ENCODE peak calls at places on chromosomes 7 and 10, in seven cellular contexts. One of them, this sample, is unnamed.

GRCh38 chr10:48444266-48444665 is 137.8 kb downstream of the MAPK8 start:
- DNase-seq in lower lobe of right lung: no peak
- DNase-seq in SJSA1: no peak
- DNase-seq in mesendoderm: peak
- DNase-seq in astrocyte: no peak
- DNase-seq in upper lobe of left lung: no peak
- DNase-seq in brain microvascular endothelial cell: peak
- DNase-seq in this sample: no peak

GRCh38 chr10:88060762-88061161 is 197.3 kb downstream of the PTEN start:
- DNase-seq in lower lobe of right lung: no peak
- DNase-seq in SJSA1: no peak
- DNase-seq in mesendoderm: no peak
- DNase-seq in astrocyte: no peak
- DNase-seq in upper lobe of left lung: no peak
- DNase-seq in brain microvascular endothelial cell: no peak
- DNase-seq in this sample: no peak

GRCh38 chr7:85737426-85737825 is 550.6 kb upstream of the SEMA3D start:
- DNase-seq in lower lobe of right lung: no peak
- DNase-seq in SJSA1: no peak
- DNase-seq in mesendoderm: no peak
- DNase-seq in astrocyte: no peak
- DNase-seq in upper lobe of left lung: no peak
- DNase-seq in brain microvascular endothelial cell: no peak
- DNase-seq in this sample: no peak

GRCh38 chr7:144035385-144035784 is 13.4 kb upstream of the OR2A5 start:
- DNase-seq in lower lobe of right lung: no peak
- DNase-seq in SJSA1: no peak
- DNase-seq in mesendoderm: no peak
- DNase-seq in astrocyte: no peak
- DNase-seq in upper lobe of left lung: no peak
- DNase-seq in brain microvascular endothelial cell: no peak
- DNase-seq in this sample: no peak

GRCh38 chr10:68284007-68284406 is 47.9 kb upstream of the HNRNPH3 start:
- DNase-seq in lower lobe of right lung: no peak
- DNase-seq in SJSA1: no peak
- DNase-seq in mesendoderm: no peak
- DNase-seq in astrocyte: peak
- DNase-seq in upper lobe of left lung: no peak
- DNase-seq in brain microvascular endothelial cell: no peak
- DNase-seq in this sample: no peak

GRCh38 chr10:103772096-103772845 is 83.1 kb downstream of the SH3PXD2A start:
- DNase-seq in lower lobe of right lung: peak
- DNase-seq in SJSA1: peak
- DNase-seq in mesendoderm: peak
- DNase-seq in astrocyte: peak
- DNase-seq in upper lobe of left lung: peak
- DNase-seq in brain microvascular endothelial cell: peak
- DNase-seq in this sample: peak

GRCh38 chr10:93757136-93757535 is 600 bp upstream of the LGI1 start:
- DNase-seq in lower lobe of right lung: no peak
- DNase-seq in SJSA1: no peak
- DNase-seq in mesendoderm: peak
- DNase-seq in astrocyte: no peak
- DNase-seq in upper lobe of left lung: no peak
- DNase-seq in brain microvascular endothelial cell: no peak
- DNase-seq in this sample: no peak

GRCh38 chr10:97328646-97329453 is 5.7 kb downstream of the FRAT2 start:
- DNase-seq in lower lobe of right lung: no peak
- DNase-seq in SJSA1: no peak
- DNase-seq in mesendoderm: no peak
- DNase-seq in astrocyte: no peak
- DNase-seq in upper lobe of left lung: no peak
- DNase-seq in brain microvascular endothelial cell: no peak
- DNase-seq in this sample: no peak

GRCh38 chr10:131626274-131626673 is 274.5 kb upstream of the PPP2R2D start:
- DNase-seq in lower lobe of right lung: no peak
- DNase-seq in SJSA1: no peak
- DNase-seq in mesendoderm: no peak
- DNase-seq in astrocyte: no peak
- DNase-seq in upper lobe of left lung: no peak
- DNase-seq in brain microvascular endothelial cell: no peak
- DNase-seq in this sample: no peak

GRCh38 chr10:14220026-14220425 is 110.7 kb downstream of the FRMD4A start:
- DNase-seq in lower lobe of right lung: no peak
- DNase-seq in SJSA1: no peak
- DNase-seq in mesendoderm: no peak
- DNase-seq in astrocyte: peak
- DNase-seq in upper lobe of left lung: no peak
- DNase-seq in brain microvascular endothelial cell: peak
- DNase-seq in this sample: no peak

GRCh38 chr10:61464461-61465215 is 11.5 kb upstream of the TMEM26 start:
- DNase-seq in lower lobe of right lung: no peak
- DNase-seq in SJSA1: no peak
- DNase-seq in mesendoderm: no peak
- DNase-seq in astrocyte: peak
- DNase-seq in upper lobe of left lung: no peak
- DNase-seq in brain microvascular endothelial cell: peak
- DNase-seq in this sample: no peak

GRCh38 chr7:122556873-122557542 is 141.9 kb downstream of the RNF133 start:
- DNase-seq in lower lobe of right lung: no peak
- DNase-seq in SJSA1: no peak
- DNase-seq in mesendoderm: no peak
- DNase-seq in astrocyte: no peak
- DNase-seq in upper lobe of left lung: no peak
- DNase-seq in brain microvascular endothelial cell: no peak
- DNase-seq in this sample: no peak

GRCh38 chr7:99112097-99112496 is 31.8 kb downstream of the SMURF1 start:
- DNase-seq in lower lobe of right lung: no peak
- DNase-seq in SJSA1: peak
- DNase-seq in mesendoderm: peak
- DNase-seq in astrocyte: no peak
- DNase-seq in upper lobe of left lung: no peak
- DNase-seq in brain microvascular endothelial cell: no peak
- DNase-seq in this sample: no peak

GRCh38 chr10:132939957-132940790 is 2.2 kb downstream of the CFAP46 start:
- DNase-seq in lower lobe of right lung: peak
- DNase-seq in SJSA1: no peak
- DNase-seq in mesendoderm: peak
- DNase-seq in astrocyte: peak
- DNase-seq in upper lobe of left lung: no peak
- DNase-seq in brain microvascular endothelial cell: peak
- DNase-seq in this sample: no peak

GRCh38 chr10:73096041-73096451 is 620 bp downstream of the P4HA1 start:
- DNase-seq in lower lobe of right lung: peak
- DNase-seq in SJSA1: peak
- DNase-seq in mesendoderm: peak
- DNase-seq in astrocyte: peak
- DNase-seq in upper lobe of left lung: peak
- DNase-seq in brain microvascular endothelial cell: peak
- DNase-seq in this sample: peak

GRCh38 chr7:94972296-94972695 is 64.9 kb downstream of the PPP1R9A start:
- DNase-seq in lower lobe of right lung: no peak
- DNase-seq in SJSA1: no peak
- DNase-seq in mesendoderm: no peak
- DNase-seq in astrocyte: peak
- DNase-seq in upper lobe of left lung: no peak
- DNase-seq in brain microvascular endothelial cell: peak
- DNase-seq in this sample: no peak

GRCh38 chr7:151541709-151542499 is 22.2 kb upstream of the RHEB start:
- DNase-seq in lower lobe of right lung: no peak
- DNase-seq in SJSA1: no peak
- DNase-seq in mesendoderm: no peak
- DNase-seq in astrocyte: no peak
- DNase-seq in upper lobe of left lung: no peak
- DNase-seq in brain microvascular endothelial cell: no peak
- DNase-seq in this sample: no peak

DNA sequence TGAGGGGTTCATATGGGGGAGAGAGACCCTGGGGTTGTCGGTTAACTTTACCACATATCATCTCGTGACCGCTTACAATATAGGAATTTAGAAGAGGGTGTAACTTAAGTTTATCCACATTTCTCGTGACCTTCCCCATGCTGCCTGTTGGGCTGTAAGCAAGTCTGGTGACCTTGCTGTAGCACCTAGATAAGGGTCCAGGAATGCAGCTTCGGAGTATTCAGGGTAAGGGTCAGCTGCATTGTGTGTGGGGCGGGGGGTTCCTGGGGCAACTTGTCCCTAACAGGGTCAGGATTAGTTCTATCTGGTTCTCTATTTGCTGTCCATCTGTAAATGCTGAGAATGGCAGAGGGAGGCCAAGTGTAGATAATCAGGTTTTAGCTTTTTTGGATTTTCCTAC is 1.3 kb upstream of the CHST3 start:
- DNase-seq in lower lobe of right lung: no peak
- DNase-seq in SJSA1: no peak
- DNase-seq in mesendoderm: no peak
- DNase-seq in astrocyte: no peak
- DNase-seq in upper lobe of left lung: no peak
- DNase-seq in brain microvascular endothelial cell: no peak
- DNase-seq in this sample: no peak
- H3K27ac ChIP-seq in lower lobe of right lung: peak
- H3K27ac ChIP-seq in SJSA1: no peak
- H3K27ac ChIP-seq in mesendoderm: no peak
- H3K27ac ChIP-seq in astrocyte: no peak
- H3K27ac ChIP-seq in upper lobe of left lung: peak
- H3K27ac ChIP-seq in brain microvascular endothelial cell: no peak
- H3K27ac ChIP-seq in this sample: peak

DNA sequence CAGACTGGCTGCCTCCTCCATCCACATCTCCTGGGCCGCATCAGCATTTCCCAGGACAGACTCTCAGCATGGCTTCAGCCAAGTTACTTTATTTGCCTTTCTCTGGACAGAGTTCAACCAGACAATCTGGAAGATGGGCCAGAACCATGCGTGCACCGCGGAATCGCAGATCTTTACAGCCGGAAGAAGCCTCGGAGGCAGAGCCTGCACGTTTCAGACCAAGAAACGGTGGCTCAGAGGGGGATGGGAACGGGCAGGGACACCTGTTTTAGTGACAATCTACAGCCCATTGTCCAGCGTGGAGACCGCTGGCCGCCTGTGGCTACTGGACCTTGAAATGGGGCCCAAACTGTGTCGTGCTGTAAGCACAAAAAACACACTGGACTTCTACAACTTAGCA is 3.5 kb downstream of the VIPR2 start:
- DNase-seq in lower lobe of right lung: no peak
- DNase-seq in SJSA1: no peak
- DNase-seq in mesendoderm: no peak
- DNase-seq in astrocyte: no peak
- DNase-seq in upper lobe of left lung: no peak
- DNase-seq in brain microvascular endothelial cell: no peak
- DNase-seq in this sample: peak
- H3K4me3 ChIP-seq in lower lobe of right lung: no peak
- H3K4me3 ChIP-seq in SJSA1: no peak
- H3K4me3 ChIP-seq in mesendoderm: no peak
- H3K4me3 ChIP-seq in astrocyte: no peak
- H3K4me3 ChIP-seq in upper lobe of left lung: no peak
- H3K4me3 ChIP-seq in brain microvascular endothelial cell: no peak
- H3K4me3 ChIP-seq in this sample: no peak

DNA sequence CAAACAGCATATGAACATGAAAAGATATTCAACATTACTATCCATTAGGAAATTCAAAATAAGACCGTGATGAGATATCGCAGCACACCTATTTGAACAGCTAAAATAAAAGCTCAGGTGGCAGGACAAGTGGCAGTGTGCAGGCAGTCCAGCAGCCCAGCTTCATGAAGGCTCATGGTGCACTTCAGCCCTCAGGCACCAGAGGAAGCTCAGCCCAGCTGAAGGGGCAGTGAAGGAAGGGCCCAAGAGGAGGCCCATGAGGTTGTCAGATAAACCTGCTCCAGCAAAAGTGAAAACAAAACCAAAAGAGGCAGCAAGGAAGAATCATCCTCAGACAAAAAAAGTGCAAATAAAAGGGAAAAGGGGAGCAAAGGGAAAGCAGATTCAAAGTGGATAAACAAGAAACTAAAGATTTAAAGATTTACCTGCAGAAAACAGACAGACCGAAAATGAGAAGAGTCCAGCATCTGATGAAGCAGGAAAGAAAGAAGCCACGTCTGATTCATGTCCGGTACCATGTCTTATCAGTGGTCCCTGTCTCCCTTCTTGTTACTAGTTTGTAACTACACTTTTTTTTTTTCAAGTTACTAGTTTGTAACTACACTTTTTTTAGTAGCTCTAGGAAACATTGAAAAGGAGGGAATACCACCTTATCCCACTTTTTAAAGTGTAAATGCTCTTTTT is 15.0 kb upstream of the FAM24B start:
- DNase-seq in lower lobe of right lung: no peak
- DNase-seq in SJSA1: no peak
- DNase-seq in mesendoderm: no peak
- DNase-seq in astrocyte: no peak
- DNase-seq in upper lobe of left lung: no peak
- DNase-seq in brain microvascular endothelial cell: no peak
- DNase-seq in this sample: no peak
- H3K27ac ChIP-seq in lower lobe of right lung: no peak
- H3K27ac ChIP-seq in SJSA1: no peak
- H3K27ac ChIP-seq in mesendoderm: no peak
- H3K27ac ChIP-seq in astrocyte: no peak
- H3K27ac ChIP-seq in upper lobe of left lung: no peak
- H3K27ac ChIP-seq in brain microvascular endothelial cell: no peak
- H3K27ac ChIP-seq in this sample: no peak

GRCh38 chr10:49508654-49509053 is 30.3 kb downstream of the ERCC6 start:
- DNase-seq in lower lobe of right lung: no peak
- DNase-seq in SJSA1: no peak
- DNase-seq in mesendoderm: no peak
- DNase-seq in astrocyte: no peak
- DNase-seq in upper lobe of left lung: no peak
- DNase-seq in brain microvascular endothelial cell: no peak
- DNase-seq in this sample: no peak

GRCh38 chr10:49505589-49505988 is 33.3 kb downstream of the ERCC6 start:
- DNase-seq in lower lobe of right lung: no peak
- DNase-seq in SJSA1: no peak
- DNase-seq in mesendoderm: no peak
- DNase-seq in astrocyte: no peak
- DNase-seq in upper lobe of left lung: no peak
- DNase-seq in brain microvascular endothelial cell: no peak
- DNase-seq in this sample: no peak

GRCh38 chr10:49505076-49505475 is 33.8 kb downstream of the ERCC6 start:
- DNase-seq in lower lobe of right lung: no peak
- DNase-seq in SJSA1: no peak
- DNase-seq in mesendoderm: no peak
- DNase-seq in astrocyte: no peak
- DNase-seq in upper lobe of left lung: no peak
- DNase-seq in brain microvascular endothelial cell: no peak
- DNase-seq in this sample: no peak

GRCh38 chr10:49509904-49510303 is 29.0 kb downstream of the ERCC6 start:
- DNase-seq in lower lobe of right lung: no peak
- DNase-seq in SJSA1: no peak
- DNase-seq in mesendoderm: no peak
- DNase-seq in astrocyte: no peak
- DNase-seq in upper lobe of left lung: no peak
- DNase-seq in brain microvascular endothelial cell: no peak
- DNase-seq in this sample: no peak

DNA sequence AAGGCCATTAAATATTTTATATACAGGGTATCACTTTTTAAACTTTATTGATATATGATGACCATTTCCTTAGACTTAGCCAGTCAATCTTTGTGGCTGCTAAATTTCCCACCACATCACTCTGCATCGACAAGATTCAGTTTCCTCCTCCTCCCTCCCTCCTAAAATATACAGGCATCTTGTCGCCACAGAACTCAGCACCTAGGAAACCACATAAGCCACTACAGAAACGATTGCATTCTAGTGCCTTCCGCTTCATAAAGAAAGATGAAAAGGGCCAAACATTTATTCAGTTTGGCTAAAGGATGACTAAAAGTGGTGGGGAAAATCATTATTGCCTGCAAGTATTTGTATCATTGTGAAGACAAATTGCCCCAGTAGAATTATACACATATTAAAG is 30.7 kb downstream of the ERCC6 start:
- DNase-seq in lower lobe of right lung: no peak
- DNase-seq in SJSA1: no peak
- DNase-seq in mesendoderm: no peak
- DNase-seq in astrocyte: no peak
- DNase-seq in upper lobe of left lung: no peak
- DNase-seq in brain microvascular endothelial cell: no peak
- DNase-seq in this sample: no peak
- H3K4me3 ChIP-seq in lower lobe of right lung: no peak
- H3K4me3 ChIP-seq in SJSA1: no peak
- H3K4me3 ChIP-seq in mesendoderm: no peak
- H3K4me3 ChIP-seq in astrocyte: no peak
- H3K4me3 ChIP-seq in upper lobe of left lung: no peak
- H3K4me3 ChIP-seq in brain microvascular endothelial cell: no peak
- H3K4me3 ChIP-seq in this sample: no peak